ENCODE peak calls at places on chromosomes 12 and 14, in eight cellular contexts. G, D, P, B, O, U, A and S are unnamed samples.

GRCh38 chr12:23472329-23472971 is 477.0 kb downstream of the SOX5 start:
- DNase-seq in G (no peak), D (peak), P (no peak), B (no peak), O (no peak), U (no peak), A (no peak), S (no peak)

GRCh38 chr12:75556306-75556899 is 45.0 kb upstream of the KRR1 start:
- DNase-seq in G (no peak), D (no peak), P (peak), B (no peak), O (no peak), U (no peak), A (no peak), S (no peak)

GRCh38 chr12:30200864-30201263 is 417.1 kb upstream of the TMTC1 start:
- DNase-seq in G (no peak), D (no peak), P (peak), B (no peak), O (no peak), U (no peak), A (no peak), S (no peak)

GRCh38 chr12:122614839-122615238 is 87.8 kb downstream of the KNTC1 start:
- DNase-seq in G (peak), D (no peak), P (no peak), B (no peak), O (no peak), U (peak), A (no peak), S (no peak)

GRCh38 chr12:125185740-125186470 is 120.7 kb downstream of the AACS start:
- DNase-seq in G (no peak), D (peak), P (peak), B (peak), O (peak), U (peak), A (no peak), S (peak)

GRCh38 chr14:54805521-54806322 is 96.9 kb downstream of the GCH1 start:
- DNase-seq in G (peak), D (peak), P (peak), B (peak), O (peak), U (peak), A (peak), S (peak)

GRCh38 chr14:70086685-70087379 is 101.9 kb downstream of the SLC8A3 start:
- DNase-seq in G (no peak), D (no peak), P (peak), B (peak), O (peak), U (peak), A (no peak), S (peak)

GRCh38 chr12:51391047-51391837 is at the start of gene GALNT6:
- DNase-seq in G (no peak), D (no peak), P (no peak), B (peak), O (no peak), U (no peak), A (no peak), S (no peak)

GRCh38 chr12:42180990-42181611 is 36.4 kb upstream of the GXYLT1 start:
- DNase-seq in G (no peak), D (no peak), P (peak), B (peak), O (no peak), U (peak), A (no peak), S (peak)

GRCh38 chr12:43840338-43840737 is 4.5 kb downstream of the TMEM117 start:
- DNase-seq in G (no peak), D (no peak), P (no peak), B (no peak), O (no peak), U (no peak), A (no peak), S (no peak)

GRCh38 chr12:2335109-2335508 is 282.3 kb downstream of the CACNA1C start:
- DNase-seq in G (no peak), D (no peak), P (no peak), B (no peak), O (no peak), U (no peak), A (no peak), S (no peak)

GRCh38 chr12:119179335-119180021 is 747 bp downstream of the HSPB8 start:
- DNase-seq in G (no peak), D (peak), P (peak), B (peak), O (peak), U (no peak), A (peak), S (no peak)

GRCh38 chr14:78710963-78711362 is 540.8 kb downstream of the NRXN3 start:
- DNase-seq in G (no peak), D (no peak), P (no peak), B (no peak), O (no peak), U (no peak), A (no peak), S (no peak)

GRCh38 chr14:96938946-96939345 is 141.8 kb downstream of the VRK1 start:
- DNase-seq in G (no peak), D (no peak), P (no peak), B (no peak), O (no peak), U (no peak), A (no peak), S (no peak)

GRCh38 chr12:100027671-100028070 is 42.9 kb upstream of the ANKS1B start:
- DNase-seq in G (no peak), D (no peak), P (peak), B (no peak), O (no peak), U (peak), A (no peak), S (no peak)

GRCh38 chr12:43914923-43915468 is 79.1 kb downstream of the TMEM117 start:
- DNase-seq in G (no peak), D (no peak), P (no peak), B (peak), O (no peak), U (no peak), A (no peak), S (no peak)

GRCh38 chr12:69555461-69555860 is 29.8 kb upstream of the CCT2 start:
- DNase-seq in G (peak), D (no peak), P (peak), B (no peak), O (no peak), U (peak), A (no peak), S (peak)

GRCh38 chr14:97453991-97454390 is 656.8 kb downstream of the VRK1 start:
- DNase-seq in G (no peak), D (no peak), P (no peak), B (no peak), O (no peak), U (no peak), A (no peak), S (no peak)

GRCh38 chr12:102888511-102888910 is 28.5 kb downstream of the PAH start:
- DNase-seq in G (no peak), D (no peak), P (no peak), B (no peak), O (no peak), U (no peak), A (no peak), S (no peak)

GRCh38 chr12:12723681-12724420 is 6.7 kb downstream of the CDKN1B start:
- DNase-seq in G (no peak), D (no peak), P (no peak), B (peak), O (peak), U (no peak), A (peak), S (no peak)

GRCh38 chr12:132355742-132356681 is 26.6 kb upstream of the GALNT9 start:
- DNase-seq in G (no peak), D (no peak), P (no peak), B (no peak), O (peak), U (no peak), A (no peak), S (no peak)

GRCh38 chr12:91889970-91890369 is 255.7 kb downstream of the BTG1 start:
- DNase-seq in G (no peak), D (no peak), P (no peak), B (no peak), O (no peak), U (no peak), A (no peak), S (no peak)

GRCh38 chr12:95424271-95424994 is 49.5 kb upstream of the METAP2 start:
- DNase-seq in G (no peak), D (peak), P (peak), B (no peak), O (no peak), U (no peak), A (no peak), S (no peak)

GRCh38 chr12:81209001-81209400 is 131.1 kb downstream of the ACSS3 start:
- DNase-seq in G (no peak), D (no peak), P (peak), B (no peak), O (no peak), U (peak), A (peak), S (no peak)

GRCh38 chr12:64102339-64102738 is 119.8 kb downstream of the KICS2 start:
- DNase-seq in G (no peak), D (no peak), P (no peak), B (no peak), O (no peak), U (no peak), A (no peak), S (peak)

DNA sequence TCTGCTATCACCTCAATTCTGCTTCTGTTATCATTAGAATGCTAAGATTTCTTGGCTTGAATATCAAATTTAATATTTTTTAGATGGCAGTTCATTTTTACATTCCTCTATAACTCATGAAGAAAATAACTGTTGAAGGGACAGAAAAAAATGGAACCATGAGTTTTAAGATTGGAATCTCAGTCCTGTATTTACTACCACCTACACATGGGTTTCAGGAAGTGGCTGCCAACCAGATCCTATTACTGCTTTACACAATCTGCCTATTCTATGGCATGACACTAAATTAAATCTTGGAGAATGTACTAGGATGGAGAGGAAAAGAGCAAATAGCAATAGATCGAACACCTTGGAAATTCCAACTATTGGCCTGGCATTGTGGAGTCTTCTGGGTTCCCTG is 140.8 kb downstream of the DUSP6 start:
- DNase-seq in G (no peak), D (no peak), P (no peak), B (no peak), O (no peak), U (no peak), A (no peak), S (peak)
- H3K4me3 ChIP-seq in G (no peak), D (no peak), P (no peak), B (no peak), O (no peak), U (no peak), A (no peak), S (no peak)

DNA sequence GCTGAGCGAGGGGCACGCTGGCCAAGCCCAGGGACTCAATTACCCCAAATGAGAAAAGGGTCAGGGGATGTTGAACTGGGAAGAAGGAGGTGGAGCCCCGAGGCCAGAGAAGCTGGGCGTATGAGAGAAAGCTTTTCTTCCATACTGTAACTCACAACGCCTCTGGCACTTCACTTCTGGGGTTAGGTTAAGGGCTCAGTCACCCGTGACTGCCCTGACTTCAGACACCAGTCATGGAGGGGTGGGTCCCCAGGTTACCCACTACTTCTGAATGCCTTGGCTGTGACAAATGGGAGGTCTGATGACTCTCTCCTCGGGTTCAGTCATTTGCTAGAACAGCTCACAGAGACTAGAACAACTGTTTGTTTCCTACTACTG is 5.5 kb upstream of the GPR132 start:
- DNase-seq in G (no peak), D (no peak), P (no peak), B (no peak), O (no peak), U (no peak), A (no peak), S (no peak)
- H3K4me3 ChIP-seq in G (no peak), D (no peak), P (no peak), B (no peak), O (no peak), U (no peak), A (no peak), S (no peak)

DNA sequence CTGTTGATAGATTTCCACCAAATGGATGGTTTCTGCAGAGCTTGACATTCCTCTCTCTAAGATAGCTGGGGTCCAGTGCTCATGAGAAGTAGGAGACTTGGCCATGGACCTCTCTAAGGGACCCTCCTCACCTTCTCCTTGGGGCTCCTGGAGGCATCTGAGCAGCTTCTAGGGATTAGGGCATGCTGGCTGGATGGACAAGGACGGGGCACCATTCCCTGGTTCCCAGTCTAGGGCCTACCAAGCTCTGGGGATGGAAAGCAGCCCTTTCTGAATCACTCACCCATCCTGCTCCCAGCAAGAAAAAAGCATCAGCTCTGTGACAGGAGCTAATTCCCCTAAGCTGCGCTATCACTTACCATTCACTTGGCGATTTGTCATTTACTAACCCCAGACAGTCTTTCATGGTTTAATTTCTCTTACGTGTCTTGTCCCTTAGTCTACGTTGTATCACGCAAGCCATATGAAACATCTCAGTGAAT is 39.5 kb downstream of the VWF start:
- DNase-seq in G (no peak), D (no peak), P (no peak), B (no peak), O (no peak), U (no peak), A (no peak), S (no peak)
- H3K4me3 ChIP-seq in G (no peak), D (no peak), P (no peak), B (no peak), O (no peak), U (no peak), A (no peak), S (no peak)

DNA sequence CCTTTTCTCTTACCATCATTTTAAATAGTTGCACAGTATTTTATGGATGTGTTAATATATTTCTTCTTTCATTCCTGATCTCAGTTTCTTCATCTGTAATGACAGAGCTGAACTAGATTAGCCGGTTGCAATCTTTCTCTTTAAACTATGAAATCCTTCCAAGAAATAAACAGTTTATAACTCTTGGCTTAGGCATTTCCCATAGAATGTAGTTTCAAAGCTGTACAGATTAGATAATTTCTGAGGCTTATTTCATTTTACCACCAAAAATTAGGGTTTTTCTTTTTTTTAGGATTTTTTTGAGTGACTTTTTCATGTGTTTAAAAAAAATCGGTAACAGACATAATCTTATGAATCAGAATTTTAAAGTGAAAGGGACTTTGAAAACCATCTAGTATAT is 144.0 kb downstream of the RAD51B start:
- DNase-seq in G (no peak), D (no peak), P (no peak), B (no peak), O (no peak), U (no peak), A (no peak), S (no peak)
- H3K4me3 ChIP-seq in G (no peak), D (no peak), P (no peak), B (no peak), O (no peak), U (no peak), A (no peak), S (no peak)